ENCODE peak calls at places on chromosomes 16 and 17, in four cellular contexts. One of them, this sample, is unnamed.

GRCh38 chr17:65191805-65192740 is 54.9 kb downstream of the RGS9 start:
- DNase-seq in WTC11: no peak
- DNase-seq in GM12878: no peak
- DNase-seq in K562: no peak
- DNase-seq in this sample: peak; percentile 20

GRCh38 chr16:73010150-73010676 is 37.7 kb downstream of the ZFHX3 start:
- DNase-seq in WTC11: no peak
- DNase-seq in K562: no peak
- DNase-seq in GM12878: no peak
- DNase-seq in this sample: no peak

GRCh38 chr17:83176956-83177583 is 97.7 kb downstream of the METRNL start:
- DNase-seq in K562: no peak
- DNase-seq in WTC11: peak; percentile 4
- DNase-seq in GM12878: no peak
- DNase-seq in this sample: no peak

GRCh38 chr16:19926449-19927390 is 42.1 kb upstream of the GPRC5B start:
- DNase-seq in WTC11: no peak
- DNase-seq in GM12878: no peak
- DNase-seq in K562: no peak
- DNase-seq in this sample: peak; percentile 96

GRCh38 chr17:13931111-13931526 is 138.2 kb upstream of the COX10 start:
- DNase-seq in GM12878: no peak
- DNase-seq in WTC11: no peak
- DNase-seq in K562: no peak
- DNase-seq in this sample: no peak

GRCh38 chr17:76268015-76268749 is 3.0 kb downstream of the UBALD2 start:
- DNase-seq in K562: peak; percentile 87
- DNase-seq in WTC11: no peak
- DNase-seq in GM12878: peak; percentile 76
- DNase-seq in this sample: no peak

GRCh38 chr17:64025732-64026294 is 5.4 kb upstream of the ICAM2 start:
- DNase-seq in GM12878: peak; percentile 55
- DNase-seq in K562: peak; percentile 86
- DNase-seq in WTC11: peak; percentile 92
- DNase-seq in this sample: peak; percentile 82

GRCh38 chr16:73053379-73054130 is 5.6 kb upstream of the ZFHX3 start:
- DNase-seq in K562: no peak
- DNase-seq in GM12878: no peak
- DNase-seq in WTC11: no peak
- DNase-seq in this sample: peak; percentile 75

GRCh38 chr17:35898283-35899070 is 18.3 kb upstream of the CCL5 start:
- DNase-seq in K562: no peak
- DNase-seq in GM12878: no peak
- DNase-seq in WTC11: no peak
- DNase-seq in this sample: no peak

GRCh38 chr17:17156107-17156506 is 50.0 kb downstream of the PLD6 start:
- DNase-seq in K562: no peak
- DNase-seq in WTC11: no peak
- DNase-seq in GM12878: no peak
- DNase-seq in this sample: no peak

GRCh38 chr16:69532761-69533459 is 32.9 kb upstream of the NFAT5 start:
- DNase-seq in WTC11: no peak
- DNase-seq in GM12878: no peak
- DNase-seq in K562: no peak
- DNase-seq in this sample: no peak

GRCh38 chr17:49571764-49572163 is 3.9 kb upstream of the NXPH3 start:
- DNase-seq in WTC11: no peak
- DNase-seq in K562: no peak
- DNase-seq in GM12878: no peak
- DNase-seq in this sample: no peak

GRCh38 chr17:39757931-39758873 is 20.5 kb downstream of the GRB7 start:
- DNase-seq in GM12878: peak; percentile 90
- DNase-seq in K562: no peak
- DNase-seq in WTC11: no peak
- DNase-seq in this sample: no peak

GRCh38 chr16:55389426-55390073 is 65.5 kb downstream of the IRX6 start:
- DNase-seq in WTC11: no peak
- DNase-seq in K562: no peak
- DNase-seq in GM12878: no peak
- DNase-seq in this sample: no peak

GRCh38 chr17:80365001-80365965 is 49.7 kb upstream of the ENDOV start:
- DNase-seq in GM12878: no peak
- DNase-seq in K562: no peak
- DNase-seq in WTC11: no peak
- DNase-seq in this sample: no peak

GRCh38 chr16:12541672-12542071 is 262.0 kb downstream of the CPPED1 start:
- DNase-seq in WTC11: no peak
- DNase-seq in K562: no peak
- DNase-seq in GM12878: no peak
- DNase-seq in this sample: no peak

GRCh38 chr16:71894229-71894920 is 956 bp upstream of the IST1 start:
- DNase-seq in WTC11: peak; percentile 64
- DNase-seq in K562: no peak
- DNase-seq in GM12878: no peak
- DNase-seq in this sample: peak; percentile 56

GRCh38 chr16:8852534-8852933 is 16.3 kb downstream of the CARHSP1 start:
- DNase-seq in WTC11: no peak
- DNase-seq in GM12878: no peak
- DNase-seq in K562: no peak
- DNase-seq in this sample: no peak

GRCh38 chr16:71771571-71771970 is 37.1 kb downstream of the AP1G1 start:
- DNase-seq in K562: no peak
- DNase-seq in WTC11: no peak
- DNase-seq in GM12878: no peak
- DNase-seq in this sample: no peak

GRCh38 chr17:65730711-65731169 is 169.3 kb upstream of the AXIN2 start:
- DNase-seq in K562: no peak
- DNase-seq in WTC11: no peak
- DNase-seq in GM12878: no peak
- DNase-seq in this sample: no peak

GRCh38 chr17:48995332-48995870 is 1.8 kb upstream of the IGF2BP1 start:
- DNase-seq in WTC11: peak; percentile 67
- DNase-seq in K562: peak; percentile 73
- DNase-seq in GM12878: no peak
- DNase-seq in this sample: no peak

GRCh38 chr17:73194514-73195222 is 1.8 kb downstream of the COG1 start:
- DNase-seq in K562: no peak
- DNase-seq in WTC11: no peak
- DNase-seq in GM12878: no peak
- DNase-seq in this sample: no peak

GRCh38 chr16:85056211-85056748 is 28.7 kb downstream of the KIAA0513 start:
- DNase-seq in WTC11: peak; percentile 36
- DNase-seq in GM12878: no peak
- DNase-seq in K562: peak; percentile 56
- DNase-seq in this sample: peak; percentile 27

GRCh38 chr17:602436-602835 is 112.2 kb downstream of the VPS53 start:
- DNase-seq in K562: no peak
- DNase-seq in GM12878: no peak
- DNase-seq in WTC11: no peak
- DNase-seq in this sample: no peak

DNA sequence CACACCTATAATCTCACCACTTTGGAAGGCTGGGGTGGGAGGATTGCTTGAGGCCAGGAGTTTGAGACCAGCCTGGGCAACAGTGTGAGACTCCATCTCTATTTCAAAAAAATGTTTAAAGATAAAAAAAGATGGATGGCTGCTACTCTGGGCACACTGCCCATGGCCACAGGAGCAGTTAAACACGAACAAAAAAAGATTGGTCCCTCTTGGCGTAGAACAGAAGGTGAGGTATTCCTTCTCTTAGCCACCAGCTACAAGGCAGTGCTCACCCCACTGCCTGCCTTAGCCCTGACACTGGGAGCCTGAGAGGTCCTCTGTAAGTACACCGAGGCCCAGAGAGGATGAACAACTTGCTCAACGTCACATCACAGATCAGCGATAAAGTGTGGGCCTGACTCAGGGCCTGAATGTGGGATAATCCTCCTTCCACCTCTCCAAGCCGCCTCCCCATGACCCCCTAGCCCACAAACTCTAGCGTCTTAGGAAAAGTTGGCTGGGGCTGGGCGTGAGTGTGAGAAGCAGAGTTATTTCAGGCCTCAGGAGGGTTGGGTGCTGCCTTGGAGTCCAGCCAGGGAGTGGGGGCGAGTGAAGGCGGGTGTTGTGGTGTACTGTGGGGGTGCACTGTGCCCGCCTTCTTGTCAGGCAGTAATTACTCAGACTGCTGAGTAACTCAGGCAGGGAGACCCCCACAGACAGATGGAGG is 2.3 kb upstream of the DPH1 start:
- DNase-seq in WTC11: no peak
- DNase-seq in GM12878: no peak
- DNase-seq in K562: no peak
- DNase-seq in this sample: no peak
- TF ChIP-seq NR2C2 in WTC11: no peak
- TF ChIP-seq NR2C2 in GM12878: no peak
- TF ChIP-seq NR2C2 in K562: no peak
- TF ChIP-seq NR2C2 in this sample: no peak

DNA sequence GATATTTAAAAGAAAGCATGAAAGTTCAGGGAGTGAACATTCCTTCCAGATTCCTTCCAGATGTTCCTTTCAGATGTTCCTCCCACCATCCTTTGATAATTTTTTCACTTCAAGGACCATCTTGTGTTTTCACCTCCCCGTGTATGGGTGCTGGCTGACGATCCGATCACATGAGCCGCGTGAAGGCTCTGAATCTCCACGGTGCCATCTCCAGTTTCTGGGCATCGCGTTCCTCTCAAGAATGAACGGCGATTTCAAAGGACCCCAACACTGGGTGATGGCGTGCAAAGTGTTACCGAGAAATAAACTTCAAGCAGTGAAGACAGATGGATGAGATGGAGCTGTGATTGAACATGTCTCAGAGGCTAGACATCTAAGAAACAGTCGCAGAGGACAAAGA is 245.3 kb downstream of the GSG1L start:
- DNase-seq in WTC11: no peak
- DNase-seq in GM12878: no peak
- DNase-seq in K562: no peak
- DNase-seq in this sample: no peak
- TF ChIP-seq NR2C2 in WTC11: no peak
- TF ChIP-seq NR2C2 in GM12878: no peak
- TF ChIP-seq NR2C2 in K562: no peak
- TF ChIP-seq NR2C2 in this sample: no peak

GRCh38 chr16:88645941-88646340 is 4.9 kb downstream of the CYBA start:
- DNase-seq in K562: no peak
- DNase-seq in WTC11: no peak
- DNase-seq in GM12878: no peak
- DNase-seq in this sample: no peak
- TF ChIP-seq NR2C2 in K562: no peak
- TF ChIP-seq NR2C2 in WTC11: no peak
- TF ChIP-seq NR2C2 in GM12878: no peak
- TF ChIP-seq NR2C2 in this sample: no peak

GRCh38 chr17:29929006-29929543 is 953 bp downstream of the SSH2 start:
- DNase-seq in GM12878: no peak
- DNase-seq in K562: no peak
- DNase-seq in WTC11: no peak
- DNase-seq in this sample: peak; percentile 21

GRCh38 chr17:29929544-29930398 is at the start of gene SSH2:
- DNase-seq in WTC11: peak; percentile 91
- DNase-seq in K562: peak; percentile 84
- DNase-seq in GM12878: peak; percentile 67
- DNase-seq in this sample: peak; percentile 78

GRCh38 chr17:29931253-29931932 is 1.4 kb upstream of the SSH2 start:
- DNase-seq in WTC11: peak; percentile 23
- DNase-seq in K562: peak; percentile 57
- DNase-seq in GM12878: peak; percentile 90
- DNase-seq in this sample: peak; percentile 90

GRCh38 chr17:29933379-29933778 is 3.4 kb upstream of the SSH2 start:
- DNase-seq in GM12878: no peak
- DNase-seq in K562: no peak
- DNase-seq in WTC11: no peak
- DNase-seq in this sample: peak; percentile 52

DNA sequence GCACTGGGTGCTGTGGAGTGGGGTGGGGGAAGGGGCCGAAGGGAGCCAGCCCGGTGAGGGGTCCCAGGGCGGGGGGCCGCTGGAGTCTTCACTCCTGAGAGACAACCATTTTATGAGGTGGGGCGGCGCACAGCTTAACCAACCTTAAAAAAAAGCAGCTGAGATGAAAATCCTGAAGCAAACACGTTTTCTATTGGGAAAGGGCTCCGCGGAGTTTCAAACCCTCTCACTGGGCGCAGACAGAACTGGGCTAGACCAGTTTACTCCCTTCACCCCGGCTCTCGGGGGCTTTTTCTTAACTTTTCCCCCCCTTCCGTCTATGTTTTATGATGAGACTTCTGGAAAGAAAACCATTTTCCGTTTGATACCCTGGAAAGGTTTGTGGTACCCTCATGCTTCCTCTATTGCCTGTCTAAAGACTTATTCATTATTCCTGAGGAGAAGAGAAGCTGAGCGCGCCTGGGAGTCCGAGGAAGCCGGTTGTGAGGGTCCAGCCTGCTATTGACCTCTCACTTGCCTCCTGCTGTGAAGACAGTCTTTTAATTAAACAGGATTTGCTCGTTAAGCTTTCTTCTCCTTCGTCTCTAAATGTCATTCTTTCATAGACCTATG is 477 bp upstream of the SSH2 start:
- DNase-seq in WTC11: no peak
- DNase-seq in K562: no peak
- DNase-seq in GM12878: no peak
- DNase-seq in this sample: peak; percentile 3
- TF ChIP-seq NR2C2 in WTC11: no peak
- TF ChIP-seq NR2C2 in K562: no peak
- TF ChIP-seq NR2C2 in GM12878: no peak
- TF ChIP-seq NR2C2 in this sample: no peak

GRCh38 chr16:7482028-7482427 is 149.4 kb downstream of the RBFOX1 start:
- DNase-seq in K562: no peak
- DNase-seq in GM12878: no peak
- DNase-seq in WTC11: no peak
- DNase-seq in this sample: no peak
- TF ChIP-seq NR2C2 in K562: no peak
- TF ChIP-seq NR2C2 in GM12878: no peak
- TF ChIP-seq NR2C2 in WTC11: no peak
- TF ChIP-seq NR2C2 in this sample: no peak

GRCh38 chr17:28416703-28417311 is 10.8 kb upstream of the SLC46A1 start:
- DNase-seq in WTC11: peak; percentile 72
- DNase-seq in K562: peak; percentile 68
- DNase-seq in GM12878: no peak
- DNase-seq in this sample: peak; percentile 87
- TF ChIP-seq NR2C2 in WTC11: no peak
- TF ChIP-seq NR2C2 in K562: no peak
- TF ChIP-seq NR2C2 in GM12878: no peak
- TF ChIP-seq NR2C2 in this sample: no peak